ENCODE peak calls at places on chromosomes 6 and 20, in seven cellular contexts. One of them, this sample, is unnamed.

GRCh38 chr6:56890066-56890465 is 64.8 kb upstream of the BEND6 start:
- DNase-seq in H9: no peak
- DNase-seq in mesenchymal stem cell: no peak
- DNase-seq in mesendoderm: no peak
- DNase-seq in IMR-90: no peak
- DNase-seq in H1: no peak
- DNase-seq in neuronal stem cell: no peak
- DNase-seq in this sample: no peak

GRCh38 chr6:132101550-132101949 is 150.4 kb upstream of the CCN2 start:
- DNase-seq in H9: no peak
- DNase-seq in mesenchymal stem cell: no peak
- DNase-seq in mesendoderm: no peak
- DNase-seq in IMR-90: no peak
- DNase-seq in H1: no peak
- DNase-seq in neuronal stem cell: no peak
- DNase-seq in this sample: no peak

GRCh38 chr6:110181131-110182027 is 1.2 kb downstream of the CDC40 start:
- DNase-seq in H9: no peak
- DNase-seq in mesenchymal stem cell: peak
- DNase-seq in mesendoderm: no peak
- DNase-seq in IMR-90: peak
- DNase-seq in H1: no peak
- DNase-seq in neuronal stem cell: no peak
- DNase-seq in this sample: no peak

GRCh38 chr6:150269857-150270223 is 99.0 kb upstream of the IYD start:
- DNase-seq in H9: peak
- DNase-seq in mesenchymal stem cell: no peak
- DNase-seq in mesendoderm: peak
- DNase-seq in IMR-90: peak
- DNase-seq in H1: peak
- DNase-seq in neuronal stem cell: no peak
- DNase-seq in this sample: peak

GRCh38 chr6:72140795-72141194 is 254.4 kb downstream of the RIMS1 start:
- DNase-seq in H9: no peak
- DNase-seq in mesenchymal stem cell: no peak
- DNase-seq in mesendoderm: peak
- DNase-seq in IMR-90: peak
- DNase-seq in H1: no peak
- DNase-seq in neuronal stem cell: no peak
- DNase-seq in this sample: no peak

GRCh38 chr6:170199716-170200115 is 91.2 kb downstream of the DLL1 start:
- DNase-seq in H9: no peak
- DNase-seq in mesenchymal stem cell: no peak
- DNase-seq in mesendoderm: no peak
- DNase-seq in IMR-90: no peak
- DNase-seq in H1: no peak
- DNase-seq in neuronal stem cell: no peak
- DNase-seq in this sample: no peak

GRCh38 chr6:107531868-107532267 is 42.0 kb downstream of the SOBP start:
- DNase-seq in H9: no peak
- DNase-seq in mesenchymal stem cell: no peak
- DNase-seq in mesendoderm: no peak
- DNase-seq in IMR-90: no peak
- DNase-seq in H1: no peak
- DNase-seq in neuronal stem cell: no peak
- DNase-seq in this sample: no peak

GRCh38 chr6:119294984-119295383 is 54.6 kb downstream of the MAN1A1 start:
- DNase-seq in H9: no peak
- DNase-seq in mesenchymal stem cell: no peak
- DNase-seq in mesendoderm: no peak
- DNase-seq in IMR-90: no peak
- DNase-seq in H1: no peak
- DNase-seq in neuronal stem cell: no peak
- DNase-seq in this sample: no peak

GRCh38 chr20:53623454-53624206 is 30.0 kb upstream of the ZNF217 start:
- DNase-seq in H9: peak
- DNase-seq in mesenchymal stem cell: peak
- DNase-seq in mesendoderm: peak
- DNase-seq in IMR-90: peak
- DNase-seq in H1: peak
- DNase-seq in neuronal stem cell: peak
- DNase-seq in this sample: peak

GRCh38 chr20:49276895-49277785 is 717 bp downstream of the ZNFX1 start:
- DNase-seq in H9: no peak
- DNase-seq in mesenchymal stem cell: peak
- DNase-seq in mesendoderm: peak
- DNase-seq in IMR-90: no peak
- DNase-seq in H1: no peak
- DNase-seq in neuronal stem cell: no peak
- DNase-seq in this sample: no peak

GRCh38 chr20:53168491-53168890 is 196.3 kb downstream of the TSHZ2 start:
- DNase-seq in H9: no peak
- DNase-seq in mesenchymal stem cell: no peak
- DNase-seq in mesendoderm: no peak
- DNase-seq in IMR-90: no peak
- DNase-seq in H1: no peak
- DNase-seq in neuronal stem cell: no peak
- DNase-seq in this sample: no peak

GRCh38 chr6:46216879-46217278 is 46.1 kb upstream of the ENPP5 start:
- DNase-seq in H9: no peak
- DNase-seq in mesenchymal stem cell: no peak
- DNase-seq in mesendoderm: no peak
- DNase-seq in IMR-90: no peak
- DNase-seq in H1: no peak
- DNase-seq in neuronal stem cell: no peak
- DNase-seq in this sample: no peak

GRCh38 chr20:11850901-11851300 is 66.8 kb upstream of the BTBD3 start:
- DNase-seq in H9: no peak
- DNase-seq in mesenchymal stem cell: peak
- DNase-seq in mesendoderm: no peak
- DNase-seq in IMR-90: peak
- DNase-seq in H1: no peak
- DNase-seq in neuronal stem cell: no peak
- DNase-seq in this sample: no peak

GRCh38 chr6:71139249-71139648 is 149.4 kb upstream of the OGFRL1 start:
- DNase-seq in H9: no peak
- DNase-seq in mesenchymal stem cell: peak
- DNase-seq in mesendoderm: peak
- DNase-seq in IMR-90: peak
- DNase-seq in H1: no peak
- DNase-seq in neuronal stem cell: no peak
- DNase-seq in this sample: no peak

GRCh38 chr20:51184289-51184688 is 161.4 kb upstream of the KCNG1 start:
- DNase-seq in H9: no peak
- DNase-seq in mesenchymal stem cell: no peak
- DNase-seq in mesendoderm: peak
- DNase-seq in IMR-90: peak
- DNase-seq in H1: no peak
- DNase-seq in neuronal stem cell: no peak
- DNase-seq in this sample: peak

GRCh38 chr6:35392111-35392702 is 49.8 kb downstream of the PPARD start:
- DNase-seq in H9: no peak
- DNase-seq in mesenchymal stem cell: no peak
- DNase-seq in mesendoderm: no peak
- DNase-seq in IMR-90: no peak
- DNase-seq in H1: no peak
- DNase-seq in neuronal stem cell: no peak
- DNase-seq in this sample: peak

GRCh38 chr6:10322991-10323390 is 91.9 kb downstream of the TFAP2A start:
- DNase-seq in H9: no peak
- DNase-seq in mesenchymal stem cell: peak
- DNase-seq in mesendoderm: no peak
- DNase-seq in IMR-90: no peak
- DNase-seq in H1: no peak
- DNase-seq in neuronal stem cell: no peak
- DNase-seq in this sample: peak

GRCh38 chr6:3247255-3248146 is 11.2 kb upstream of the PSMG4 start:
- DNase-seq in H9: peak
- DNase-seq in mesenchymal stem cell: peak
- DNase-seq in mesendoderm: peak
- DNase-seq in IMR-90: peak
- DNase-seq in H1: no peak
- DNase-seq in neuronal stem cell: no peak
- DNase-seq in this sample: peak

GRCh38 chr6:89434954-89435353 is 2.0 kb downstream of the ANKRD6 start:
- DNase-seq in H9: no peak
- DNase-seq in mesenchymal stem cell: no peak
- DNase-seq in mesendoderm: no peak
- DNase-seq in IMR-90: no peak
- DNase-seq in H1: no peak
- DNase-seq in neuronal stem cell: no peak
- DNase-seq in this sample: no peak

GRCh38 chr20:62776035-62776691 is 20.1 kb upstream of the MRGBP start:
- DNase-seq in H9: no peak
- DNase-seq in mesenchymal stem cell: no peak
- DNase-seq in mesendoderm: no peak
- DNase-seq in IMR-90: no peak
- DNase-seq in H1: no peak
- DNase-seq in neuronal stem cell: no peak
- DNase-seq in this sample: no peak

GRCh38 chr6:1597924-1598323 is 11.8 kb upstream of the FOXC1 start:
- DNase-seq in H9: no peak
- DNase-seq in mesenchymal stem cell: no peak
- DNase-seq in mesendoderm: no peak
- DNase-seq in IMR-90: peak
- DNase-seq in H1: no peak
- DNase-seq in neuronal stem cell: no peak
- DNase-seq in this sample: peak
- H3K9ac ChIP-seq in H9: no peak
- H3K9ac ChIP-seq in mesenchymal stem cell: no peak
- H3K9ac ChIP-seq in mesendoderm: no peak
- H3K9ac ChIP-seq in IMR-90: no peak
- H3K9ac ChIP-seq in H1: no peak
- H3K9ac ChIP-seq in neuronal stem cell: no peak
- H3K9ac ChIP-seq in this sample: no peak

GRCh38 chr20:57244221-57244585 is 22.2 kb downstream of the BMP7 start:
- DNase-seq in H9: no peak
- DNase-seq in mesenchymal stem cell: no peak
- DNase-seq in mesendoderm: no peak
- DNase-seq in IMR-90: no peak
- DNase-seq in H1: no peak
- DNase-seq in neuronal stem cell: no peak
- DNase-seq in this sample: no peak

GRCh38 chr20:57244627-57245214 is 21.7 kb downstream of the BMP7 start:
- DNase-seq in H9: peak
- DNase-seq in mesenchymal stem cell: no peak
- DNase-seq in mesendoderm: peak
- DNase-seq in IMR-90: no peak
- DNase-seq in H1: no peak
- DNase-seq in neuronal stem cell: no peak
- DNase-seq in this sample: no peak

GRCh38 chr20:57247292-57247975 is 19.0 kb downstream of the BMP7 start:
- DNase-seq in H9: no peak
- DNase-seq in mesenchymal stem cell: no peak
- DNase-seq in mesendoderm: no peak
- DNase-seq in IMR-90: no peak
- DNase-seq in H1: no peak
- DNase-seq in neuronal stem cell: no peak
- DNase-seq in this sample: no peak

GRCh38 chr20:57248132-57248797 is 18.2 kb downstream of the BMP7 start:
- DNase-seq in H9: no peak
- DNase-seq in mesenchymal stem cell: no peak
- DNase-seq in mesendoderm: no peak
- DNase-seq in IMR-90: no peak
- DNase-seq in H1: no peak
- DNase-seq in neuronal stem cell: no peak
- DNase-seq in this sample: no peak

DNA sequence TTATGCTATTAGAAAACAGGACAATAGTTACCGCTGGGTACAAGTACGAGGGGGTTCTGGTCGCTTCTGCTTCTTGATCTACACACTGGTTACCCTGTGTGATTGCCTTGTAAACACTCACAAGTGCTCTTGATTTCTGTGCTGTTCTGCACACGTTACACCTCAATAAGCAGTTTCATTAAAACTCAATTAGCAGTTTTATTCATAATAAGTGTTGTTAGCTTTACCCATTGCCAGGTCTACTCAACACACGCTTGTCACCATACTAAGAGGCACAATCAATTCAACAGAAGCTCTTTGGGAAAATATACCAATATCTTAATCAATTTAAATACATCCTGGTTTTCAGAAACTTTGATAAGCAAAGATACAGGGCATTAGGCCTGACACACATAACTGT is 20.4 kb downstream of the BMP7 start:
- DNase-seq in H9: no peak
- DNase-seq in mesenchymal stem cell: no peak
- DNase-seq in mesendoderm: no peak
- DNase-seq in IMR-90: no peak
- DNase-seq in H1: no peak
- DNase-seq in neuronal stem cell: no peak
- DNase-seq in this sample: no peak
- H4K8ac ChIP-seq in H9: no peak
- H4K8ac ChIP-seq in mesenchymal stem cell: no peak
- H4K8ac ChIP-seq in mesendoderm: no peak
- H4K8ac ChIP-seq in IMR-90: no peak
- H4K8ac ChIP-seq in H1: no peak
- H4K8ac ChIP-seq in neuronal stem cell: no peak
- H4K8ac ChIP-seq in this sample: no peak

DNA sequence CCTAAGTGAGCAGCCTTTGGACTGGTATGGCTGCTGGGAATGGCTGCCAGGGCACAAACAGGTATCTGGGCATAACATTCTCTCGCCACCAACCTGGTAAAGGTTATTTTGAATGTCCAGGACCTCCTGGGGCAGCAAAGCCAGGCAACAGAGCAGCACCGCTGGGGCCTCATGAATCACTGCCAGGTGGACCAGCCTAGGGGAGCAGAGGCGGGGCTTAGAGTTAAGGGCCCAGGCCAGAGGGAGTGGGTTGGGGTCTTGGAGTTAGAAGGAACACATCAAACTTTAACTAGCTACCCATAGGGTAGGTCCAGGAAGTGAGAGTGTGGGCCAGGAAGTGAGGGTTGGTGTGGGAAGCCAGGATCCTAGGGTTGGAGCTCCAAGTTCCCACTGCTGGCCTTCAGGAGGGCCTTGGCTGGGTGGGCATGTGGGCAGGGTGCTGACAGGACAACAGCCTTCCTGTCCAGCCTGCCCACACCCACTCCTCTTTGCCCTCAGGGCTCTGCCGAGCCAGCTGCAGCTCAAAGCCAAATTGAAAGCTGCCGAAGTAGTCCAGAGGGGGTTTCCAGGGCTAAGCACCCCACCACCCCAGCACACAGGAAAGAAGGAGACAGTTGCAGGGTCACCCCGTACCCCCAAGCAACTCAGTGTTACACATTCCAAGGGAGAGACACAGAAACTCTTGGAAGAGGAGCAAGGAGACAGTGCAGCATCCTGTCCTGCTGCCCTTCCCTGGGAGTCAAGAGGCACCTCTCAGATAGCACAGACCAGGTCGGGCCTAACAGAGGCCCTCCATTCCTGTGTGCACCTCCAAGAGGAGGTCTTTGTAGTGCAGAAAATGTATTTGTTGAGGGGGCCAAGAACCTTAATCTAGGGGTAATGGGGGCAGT is 2.6 kb downstream of the NFKBIE start:
- DNase-seq in H9: no peak
- DNase-seq in mesenchymal stem cell: no peak
- DNase-seq in mesendoderm: no peak
- DNase-seq in IMR-90: no peak
- DNase-seq in H1: no peak
- DNase-seq in neuronal stem cell: no peak
- DNase-seq in this sample: no peak
- H3K27ac ChIP-seq in H9: no peak
- H3K27ac ChIP-seq in mesenchymal stem cell: peak
- H3K27ac ChIP-seq in mesendoderm: no peak
- H3K27ac ChIP-seq in IMR-90: no peak
- H3K27ac ChIP-seq in H1: peak
- H3K27ac ChIP-seq in neuronal stem cell: no peak
- H3K27ac ChIP-seq in this sample: no peak

GRCh38 chr6:88380618-88381288 is 214.6 kb upstream of the CNR1 start:
- DNase-seq in H9: no peak
- DNase-seq in mesenchymal stem cell: no peak
- DNase-seq in mesendoderm: no peak
- DNase-seq in IMR-90: no peak
- DNase-seq in H1: no peak
- DNase-seq in neuronal stem cell: no peak
- DNase-seq in this sample: no peak
- H3K9ac ChIP-seq in H9: no peak
- H3K9ac ChIP-seq in mesenchymal stem cell: no peak
- H3K9ac ChIP-seq in mesendoderm: no peak
- H3K9ac ChIP-seq in IMR-90: no peak
- H3K9ac ChIP-seq in H1: no peak
- H3K9ac ChIP-seq in neuronal stem cell: no peak
- H3K9ac ChIP-seq in this sample: no peak